ENCODE peak calls at places on chromosomes 12 and 14, in eight cellular contexts. One of them, this sample, is unnamed.

GRCh38 chr12:18320036-18320617 is 58.8 kb downstream of the PIK3C2G start:
- DNase-seq in psoas muscle: no peak
- DNase-seq in type B pancreatic cell: no peak
- DNase-seq in astrocyte of the cerebellum: peak
- DNase-seq in HEK293T: peak
- DNase-seq in kidney tubule cell: peak
- DNase-seq in pulmonary artery endothelial cell: no peak
- DNase-seq in esophagus squamous epithelium: no peak
- DNase-seq in this sample: peak

GRCh38 chr12:28104338-28104737 is 85.9 kb upstream of the CCDC91 start:
- DNase-seq in psoas muscle: no peak
- DNase-seq in pulmonary artery endothelial cell: no peak
- DNase-seq in esophagus squamous epithelium: no peak
- DNase-seq in kidney tubule cell: no peak
- DNase-seq in HEK293T: no peak
- DNase-seq in astrocyte of the cerebellum: no peak
- DNase-seq in type B pancreatic cell: no peak
- DNase-seq in this sample: no peak

GRCh38 chr12:110538869-110539622 is 36.9 kb downstream of the RAD9B start:
- DNase-seq in pulmonary artery endothelial cell: no peak
- DNase-seq in esophagus squamous epithelium: no peak
- DNase-seq in type B pancreatic cell: no peak
- DNase-seq in psoas muscle: no peak
- DNase-seq in kidney tubule cell: no peak
- DNase-seq in HEK293T: no peak
- DNase-seq in astrocyte of the cerebellum: no peak
- DNase-seq in this sample: no peak

GRCh38 chr12:94954029-94954685 is 49.3 kb downstream of the NDUFA12 start:
- DNase-seq in HEK293T: no peak
- DNase-seq in pulmonary artery endothelial cell: no peak
- DNase-seq in astrocyte of the cerebellum: no peak
- DNase-seq in esophagus squamous epithelium: no peak
- DNase-seq in type B pancreatic cell: no peak
- DNase-seq in kidney tubule cell: peak
- DNase-seq in psoas muscle: no peak
- DNase-seq in this sample: no peak

GRCh38 chr12:53063708-53064612 is 14.1 kb downstream of the TNS2 start:
- DNase-seq in HEK293T: no peak
- DNase-seq in type B pancreatic cell: no peak
- DNase-seq in kidney tubule cell: no peak
- DNase-seq in esophagus squamous epithelium: no peak
- DNase-seq in pulmonary artery endothelial cell: no peak
- DNase-seq in astrocyte of the cerebellum: no peak
- DNase-seq in psoas muscle: peak
- DNase-seq in this sample: no peak

GRCh38 chr12:52195065-52195730 is 3.4 kb upstream of the KRT80 start:
- DNase-seq in HEK293T: no peak
- DNase-seq in pulmonary artery endothelial cell: no peak
- DNase-seq in type B pancreatic cell: no peak
- DNase-seq in kidney tubule cell: no peak
- DNase-seq in psoas muscle: no peak
- DNase-seq in astrocyte of the cerebellum: no peak
- DNase-seq in esophagus squamous epithelium: no peak
- DNase-seq in this sample: no peak

GRCh38 chr14:65656554-65656953 is 244.0 kb downstream of the FUT8 start:
- DNase-seq in kidney tubule cell: no peak
- DNase-seq in pulmonary artery endothelial cell: no peak
- DNase-seq in psoas muscle: no peak
- DNase-seq in astrocyte of the cerebellum: no peak
- DNase-seq in HEK293T: no peak
- DNase-seq in esophagus squamous epithelium: no peak
- DNase-seq in type B pancreatic cell: no peak
- DNase-seq in this sample: no peak

GRCh38 chr14:68157971-68158371 is 338.4 kb downstream of the RAD51B start:
- DNase-seq in HEK293T: no peak
- DNase-seq in type B pancreatic cell: no peak
- DNase-seq in esophagus squamous epithelium: no peak
- DNase-seq in psoas muscle: no peak
- DNase-seq in kidney tubule cell: no peak
- DNase-seq in astrocyte of the cerebellum: no peak
- DNase-seq in pulmonary artery endothelial cell: no peak
- DNase-seq in this sample: no peak

GRCh38 chr14:101960225-101960624 is 4.1 kb upstream of the DYNC1H1 start:
- DNase-seq in psoas muscle: no peak
- DNase-seq in HEK293T: peak
- DNase-seq in pulmonary artery endothelial cell: no peak
- DNase-seq in type B pancreatic cell: no peak
- DNase-seq in astrocyte of the cerebellum: no peak
- DNase-seq in esophagus squamous epithelium: no peak
- DNase-seq in kidney tubule cell: peak
- DNase-seq in this sample: no peak

GRCh38 chr12:21925296-21925913 is 15.8 kb downstream of the ABCC9 start:
- DNase-seq in kidney tubule cell: no peak
- DNase-seq in type B pancreatic cell: no peak
- DNase-seq in pulmonary artery endothelial cell: no peak
- DNase-seq in HEK293T: no peak
- DNase-seq in esophagus squamous epithelium: no peak
- DNase-seq in psoas muscle: no peak
- DNase-seq in astrocyte of the cerebellum: no peak
- DNase-seq in this sample: no peak

GRCh38 chr14:24176599-24176998 is 4.7 kb downstream of the REC8 start:
- DNase-seq in HEK293T: no peak
- DNase-seq in pulmonary artery endothelial cell: no peak
- DNase-seq in astrocyte of the cerebellum: no peak
- DNase-seq in type B pancreatic cell: no peak
- DNase-seq in esophagus squamous epithelium: no peak
- DNase-seq in psoas muscle: no peak
- DNase-seq in kidney tubule cell: no peak
- DNase-seq in this sample: no peak

GRCh38 chr12:25958254-25959068 is at the start of gene RASSF8:
- DNase-seq in pulmonary artery endothelial cell: no peak
- DNase-seq in psoas muscle: peak
- DNase-seq in kidney tubule cell: peak
- DNase-seq in astrocyte of the cerebellum: peak
- DNase-seq in HEK293T: peak
- DNase-seq in esophagus squamous epithelium: no peak
- DNase-seq in type B pancreatic cell: peak
- DNase-seq in this sample: peak

GRCh38 chr14:99320621-99321235 is 48.7 kb upstream of the BCL11B start:
- DNase-seq in astrocyte of the cerebellum: no peak
- DNase-seq in pulmonary artery endothelial cell: no peak
- DNase-seq in kidney tubule cell: no peak
- DNase-seq in esophagus squamous epithelium: no peak
- DNase-seq in type B pancreatic cell: no peak
- DNase-seq in psoas muscle: no peak
- DNase-seq in HEK293T: peak
- DNase-seq in this sample: no peak

GRCh38 chr14:99331796-99332195 is 59.8 kb upstream of the BCL11B start:
- DNase-seq in HEK293T: no peak
- DNase-seq in astrocyte of the cerebellum: no peak
- DNase-seq in type B pancreatic cell: no peak
- DNase-seq in psoas muscle: no peak
- DNase-seq in pulmonary artery endothelial cell: no peak
- DNase-seq in esophagus squamous epithelium: no peak
- DNase-seq in kidney tubule cell: no peak
- DNase-seq in this sample: no peak

GRCh38 chr12:98399532-98399931 is 115.9 kb upstream of the TMPO start:
- DNase-seq in esophagus squamous epithelium: no peak
- DNase-seq in kidney tubule cell: peak
- DNase-seq in astrocyte of the cerebellum: peak
- DNase-seq in pulmonary artery endothelial cell: peak
- DNase-seq in HEK293T: peak
- DNase-seq in type B pancreatic cell: no peak
- DNase-seq in psoas muscle: no peak
- DNase-seq in this sample: no peak

GRCh38 chr14:64572721-64573508 is 23.2 kb downstream of the PPP1R36 start:
- DNase-seq in psoas muscle: no peak
- DNase-seq in pulmonary artery endothelial cell: no peak
- DNase-seq in HEK293T: no peak
- DNase-seq in astrocyte of the cerebellum: peak
- DNase-seq in type B pancreatic cell: no peak
- DNase-seq in esophagus squamous epithelium: no peak
- DNase-seq in kidney tubule cell: no peak
- DNase-seq in this sample: no peak

GRCh38 chr12:67681941-67682340 is 33.4 kb downstream of the DYRK2 start:
- DNase-seq in HEK293T: no peak
- DNase-seq in kidney tubule cell: no peak
- DNase-seq in astrocyte of the cerebellum: no peak
- DNase-seq in pulmonary artery endothelial cell: no peak
- DNase-seq in psoas muscle: no peak
- DNase-seq in type B pancreatic cell: no peak
- DNase-seq in esophagus squamous epithelium: no peak
- DNase-seq in this sample: no peak

GRCh38 chr14:66069830-66070541 is 416.2 kb upstream of the CCDC196 start:
- DNase-seq in esophagus squamous epithelium: no peak
- DNase-seq in pulmonary artery endothelial cell: no peak
- DNase-seq in type B pancreatic cell: no peak
- DNase-seq in HEK293T: no peak
- DNase-seq in astrocyte of the cerebellum: no peak
- DNase-seq in kidney tubule cell: peak
- DNase-seq in psoas muscle: no peak
- DNase-seq in this sample: no peak

GRCh38 chr14:103123634-103124500 is 606 bp downstream of the TNFAIP2 start:
- DNase-seq in type B pancreatic cell: no peak
- DNase-seq in pulmonary artery endothelial cell: no peak
- DNase-seq in astrocyte of the cerebellum: no peak
- DNase-seq in kidney tubule cell: peak
- DNase-seq in esophagus squamous epithelium: no peak
- DNase-seq in HEK293T: no peak
- DNase-seq in psoas muscle: peak
- DNase-seq in this sample: no peak

GRCh38 chr12:94100990-94101901 is 47.1 kb upstream of the PLXNC1 start:
- DNase-seq in pulmonary artery endothelial cell: peak
- DNase-seq in HEK293T: peak
- DNase-seq in esophagus squamous epithelium: peak
- DNase-seq in kidney tubule cell: peak
- DNase-seq in type B pancreatic cell: peak
- DNase-seq in psoas muscle: peak
- DNase-seq in astrocyte of the cerebellum: peak
- DNase-seq in this sample: peak

GRCh38 chr12:40584763-40585162 is 107.5 kb upstream of the CNTN1 start:
- DNase-seq in esophagus squamous epithelium: no peak
- DNase-seq in type B pancreatic cell: no peak
- DNase-seq in psoas muscle: no peak
- DNase-seq in astrocyte of the cerebellum: no peak
- DNase-seq in kidney tubule cell: no peak
- DNase-seq in pulmonary artery endothelial cell: no peak
- DNase-seq in HEK293T: no peak
- DNase-seq in this sample: no peak

GRCh38 chr12:64400041-64400440 is 4.2 kb upstream of the XPOT start:
- DNase-seq in psoas muscle: no peak
- DNase-seq in astrocyte of the cerebellum: no peak
- DNase-seq in HEK293T: no peak
- DNase-seq in pulmonary artery endothelial cell: no peak
- DNase-seq in kidney tubule cell: peak
- DNase-seq in esophagus squamous epithelium: no peak
- DNase-seq in type B pancreatic cell: no peak
- DNase-seq in this sample: peak

GRCh38 chr12:10701226-10701681 is 21.9 kb downstream of the YBX3 start:
- DNase-seq in psoas muscle: no peak
- DNase-seq in astrocyte of the cerebellum: no peak
- DNase-seq in HEK293T: no peak
- DNase-seq in kidney tubule cell: no peak
- DNase-seq in pulmonary artery endothelial cell: no peak
- DNase-seq in esophagus squamous epithelium: no peak
- DNase-seq in type B pancreatic cell: no peak
- DNase-seq in this sample: no peak

GRCh38 chr12:95959107-95959506 is 16.0 kb downstream of the AMDHD1 start:
- DNase-seq in astrocyte of the cerebellum: no peak
- DNase-seq in HEK293T: peak
- DNase-seq in psoas muscle: no peak
- DNase-seq in pulmonary artery endothelial cell: no peak
- DNase-seq in type B pancreatic cell: no peak
- DNase-seq in kidney tubule cell: no peak
- DNase-seq in esophagus squamous epithelium: no peak
- DNase-seq in this sample: no peak

GRCh38 chr14:97369901-97370300 is 572.7 kb downstream of the VRK1 start:
- DNase-seq in pulmonary artery endothelial cell: no peak
- DNase-seq in esophagus squamous epithelium: no peak
- DNase-seq in astrocyte of the cerebellum: no peak
- DNase-seq in type B pancreatic cell: no peak
- DNase-seq in psoas muscle: no peak
- DNase-seq in HEK293T: no peak
- DNase-seq in kidney tubule cell: no peak
- DNase-seq in this sample: no peak

GRCh38 chr12:52600475-52600874 is 788 bp downstream of the KRT72 start:
- DNase-seq in type B pancreatic cell: no peak
- DNase-seq in psoas muscle: no peak
- DNase-seq in kidney tubule cell: no peak
- DNase-seq in astrocyte of the cerebellum: no peak
- DNase-seq in esophagus squamous epithelium: no peak
- DNase-seq in pulmonary artery endothelial cell: no peak
- DNase-seq in HEK293T: no peak
- DNase-seq in this sample: no peak

GRCh38 chr12:40144023-40144422 is 38.1 kb upstream of the SLC2A13 start:
- DNase-seq in pulmonary artery endothelial cell: no peak
- DNase-seq in psoas muscle: no peak
- DNase-seq in astrocyte of the cerebellum: no peak
- DNase-seq in HEK293T: no peak
- DNase-seq in kidney tubule cell: no peak
- DNase-seq in esophagus squamous epithelium: no peak
- DNase-seq in type B pancreatic cell: no peak
- DNase-seq in this sample: peak

GRCh38 chr12:112559784-112560183 is 141.0 kb downstream of the PTPN11 start:
- DNase-seq in psoas muscle: no peak
- DNase-seq in astrocyte of the cerebellum: no peak
- DNase-seq in pulmonary artery endothelial cell: no peak
- DNase-seq in esophagus squamous epithelium: no peak
- DNase-seq in HEK293T: no peak
- DNase-seq in type B pancreatic cell: no peak
- DNase-seq in kidney tubule cell: no peak
- DNase-seq in this sample: no peak